ENCODE peak calls at places on chromosome 12, in ten cellular contexts. Z is right cardiac atrium; E is dermis blood vessel endothelial cell; D is small intestine; G is K562; Y is mammary epithelial cell; N is ACHN; I is activated T-helper 9 cell treated with anti-CD3 and anti-CD28 coated beads, Interleukin-2, amount 50 U/mL, for 16 hours; S is stimulated activated CD4-positive, alpha-beta T cell treated with anti-CD3 and anti-CD28 coated beads, Interleukin-12 subunit alpha, Interleukin-12 subunit beta, amount 100 ng/mL, for 4 hours; M is EL. K is an unnamed sample.

GRCh38 chr12:120445911-120446909 is at the start of the genes GATC and TRIAP1:
- DNase-seq in Z (peak; percentile 94), E (peak; percentile 91), D (peak; percentile 81), G (peak; percentile 95), Y (peak; percentile 84), N (peak; percentile 89), I (peak; percentile 81), S (peak; percentile 86), M (peak; percentile 80), K (peak; percentile 96)

GRCh38 chr12:65603428-65604351 is 220.6 kb upstream of the HMGA2 start:
- DNase-seq in Z (peak; percentile 50), E (peak; percentile 77), D (peak; percentile 10), G (peak; percentile 30), Y (peak; percentile 89), N (peak; percentile 98), I (no peak), S (no peak), M (peak; percentile 94), K (no peak)

GRCh38 chr12:122021193-122021821 is 377 bp upstream of the BCL7A start:
- DNase-seq in Z (peak; percentile 74), E (peak; percentile 37), D (no peak), G (peak; percentile 37), Y (no peak), N (peak; percentile 57), I (no peak), S (no peak), M (peak; percentile 45), K (peak; percentile 55)

GRCh38 chr12:86138770-86139169 is 117.4 kb downstream of the MGAT4C start:
- DNase-seq in Z (no peak), E (peak; percentile 1), D (no peak), G (no peak), Y (no peak), N (no peak), I (no peak), S (no peak), M (no peak), K (no peak)

GRCh38 chr12:117076410-117077372 is 22.5 kb downstream of the TESC start:
- DNase-seq in Z (no peak), E (peak; percentile 15), D (no peak), G (no peak), Y (no peak), N (no peak), I (no peak), S (no peak), M (peak; percentile 18), K (no peak)

GRCh38 chr12:46269429-46270241 is 792 bp upstream of the SLC38A1 start:
- DNase-seq in Z (peak; percentile 73), E (peak; percentile 43), D (peak; percentile 65), G (no peak), Y (peak; percentile 66), N (peak; percentile 82), I (peak; percentile 63), S (peak; percentile 64), M (no peak), K (no peak)

GRCh38 chr12:102978316-102978715 is 20.8 kb downstream of the ASCL1 start:
- DNase-seq in Z (no peak), E (no peak), D (no peak), G (no peak), Y (no peak), N (no peak), I (no peak), S (no peak), M (no peak), K (no peak)

GRCh38 chr12:116687888-116688287 is 50.0 kb downstream of the SPRING1 start:
- DNase-seq in Z (peak; percentile 71), E (peak; percentile 70), D (no peak), G (peak; percentile 60), Y (no peak), N (peak; percentile 47), I (no peak), S (peak; percentile 29), M (peak; percentile 20), K (peak; percentile 83)

GRCh38 chr12:131571827-131572226 is 139.1 kb upstream of the SFSWAP start:
- DNase-seq in Z (no peak), E (no peak), D (no peak), G (peak; percentile 28), Y (no peak), N (no peak), I (no peak), S (no peak), M (no peak), K (no peak)